ENCODE peak calls at places on chromosomes 11 and 22, in ten cellular contexts. E, U, M, J, O, V, Y, F, S and H are unnamed samples.

GRCh38 chr11:12280199-12280837 is 97.1 kb upstream of the PARVA start:
- DNase-seq in S (no peak), J (no peak), Y (no peak), O (no peak), F (no peak), V (no peak), U (no peak), M (no peak), E (no peak), H (no peak)

GRCh38 chr11:132032555-132032954 is 662.1 kb downstream of the NTM start:
- DNase-seq in E (no peak), M (peak), S (no peak), Y (no peak), F (peak), J (no peak), U (peak), O (no peak), V (peak), H (peak)

GRCh38 chr11:119538748-119539147 is 115.8 kb upstream of the THY1 start:
- DNase-seq in O (peak), F (no peak), V (peak), U (no peak), E (no peak), M (peak), Y (no peak), J (no peak), S (peak), H (peak)

GRCh38 chr11:75495749-75496641 is 29.7 kb downstream of the GDPD5 start:
- DNase-seq in U (no peak), E (no peak), S (no peak), Y (no peak), F (no peak), J (no peak), O (no peak), V (no peak), M (no peak), H (no peak)

GRCh38 chr22:37008365-37008764 is 10.9 kb downstream of the TST start:
- DNase-seq in J (no peak), Y (no peak), E (no peak), U (no peak), F (no peak), V (no peak), O (no peak), M (no peak), S (no peak), H (no peak)

GRCh38 chr22:42162728-42163489 is 32.3 kb upstream of the CYP2D6 start:
- DNase-seq in V (no peak), M (no peak), F (no peak), O (no peak), Y (no peak), E (no peak), J (no peak), S (no peak), U (no peak), H (no peak)

GRCh38 chr11:69435161-69435990 is 46.1 kb upstream of the LINC01488 start:
- DNase-seq in O (peak), E (no peak), M (no peak), Y (no peak), S (no peak), J (no peak), U (no peak), F (no peak), V (no peak), H (no peak)

GRCh38 chr11:130634981-130635473 is 186.6 kb downstream of the ADAMTS15 start:
- DNase-seq in O (no peak), S (peak), E (peak), U (no peak), F (peak), M (peak), Y (no peak), J (peak), V (no peak), H (no peak)

GRCh38 chr11:87870081-87870480 is 305.2 kb downstream of the RAB38 start:
- DNase-seq in E (no peak), Y (no peak), F (peak), U (no peak), S (no peak), V (no peak), J (no peak), O (no peak), M (no peak), H (peak)

GRCh38 chr22:28075260-28075981 is 156.4 kb upstream of the PITPNB start:
- DNase-seq in M (peak), V (peak), Y (no peak), S (peak), E (peak), O (no peak), U (peak), F (peak), J (no peak), H (peak)

GRCh38 chr11:134359646-134360045 is 27.9 kb downstream of the GLB1L2 start:
- DNase-seq in O (no peak), F (no peak), V (no peak), U (no peak), J (no peak), S (no peak), M (no peak), Y (no peak), E (no peak), H (no peak)

GRCh38 chr11:63502252-63502820 is 3.5 kb upstream of the LGALS12 start:
- DNase-seq in E (no peak), U (no peak), Y (no peak), J (peak), S (no peak), V (no peak), O (no peak), M (no peak), F (no peak), H (no peak)

GRCh38 chr11:29484548-29484947 is 532.3 kb downstream of the KCNA4 start:
- DNase-seq in S (no peak), Y (no peak), J (no peak), E (no peak), F (no peak), M (peak), U (no peak), O (no peak), V (no peak), H (no peak)

GRCh38 chr22:30609260-30610185 is 2.5 kb downstream of the TCN2 start:
- DNase-seq in S (peak), E (peak), O (no peak), V (peak), Y (peak), U (peak), J (peak), M (peak), F (peak), H (peak)

GRCh38 chr22:37968452-37969251 is 15.2 kb downstream of the POLR2F start:
- DNase-seq in U (no peak), O (no peak), M (no peak), Y (no peak), V (no peak), F (no peak), S (no peak), E (no peak), J (no peak), H (no peak)

GRCh38 chr11:57456960-57457642 is 3.2 kb upstream of the RTN4RL2 start:
- DNase-seq in E (peak), U (peak), M (peak), Y (peak), O (peak), J (peak), S (peak), F (peak), V (peak), H (peak)

GRCh38 chr11:57457643-57458023 is 2.7 kb upstream of the RTN4RL2 start:
- DNase-seq in O (no peak), Y (no peak), M (no peak), J (no peak), E (no peak), V (no peak), S (no peak), U (no peak), F (no peak), H (no peak)

GRCh38 chr11:57458410-57459111 is 1.8 kb upstream of the RTN4RL2 start:
- DNase-seq in M (peak), F (peak), E (peak), Y (peak), J (peak), S (peak), O (peak), U (no peak), V (peak), H (peak)

GRCh38 chr11:57459112-57460016 is 964 bp upstream of the RTN4RL2 start:
- DNase-seq in S (no peak), O (no peak), E (no peak), M (no peak), J (no peak), V (no peak), F (no peak), U (no peak), Y (peak), H (no peak)

DNA sequence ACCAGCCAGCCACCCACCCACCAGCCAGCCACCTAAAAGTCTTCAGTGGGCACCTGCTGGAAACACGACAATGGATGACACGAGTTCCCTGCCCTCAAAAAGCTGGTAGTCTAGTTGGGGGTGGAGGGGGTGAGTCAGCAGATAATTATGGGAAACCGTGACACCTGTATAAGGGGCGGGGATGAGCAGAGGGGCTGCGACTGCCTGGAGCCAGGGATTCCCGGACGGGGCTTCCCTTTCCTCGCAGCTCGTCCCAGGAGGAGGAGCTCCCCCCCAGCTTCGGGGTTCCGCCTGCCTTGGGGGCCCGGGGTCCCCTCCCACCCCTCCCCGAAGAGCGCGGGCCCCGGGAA is 2.3 kb upstream of the RTN4RL2 start:
- DNase-seq in O (no peak), V (no peak), Y (no peak), E (no peak), M (no peak), J (no peak), S (no peak), U (no peak), F (no peak), H (no peak)
- H3K4me3 ChIP-seq in O (peak), V (peak), Y (peak), E (peak), M (no peak), J (peak), S (peak), U (no peak), F (no peak), H (no peak)

GRCh38 chr11:106137758-106138157 is 60.3 kb downstream of the AASDHPPT start:
- DNase-seq in F (no peak), U (no peak), S (no peak), O (no peak), E (no peak), Y (no peak), V (no peak), M (no peak), J (no peak), H (no peak)

GRCh38 chr11:106131998-106132397 is 54.5 kb downstream of the AASDHPPT start:
- DNase-seq in J (no peak), Y (no peak), V (no peak), S (no peak), U (no peak), E (no peak), F (no peak), M (no peak), O (no peak), H (no peak)

GRCh38 chr11:106132582-106133354 is 55.3 kb downstream of the AASDHPPT start:
- DNase-seq in O (no peak), J (no peak), M (no peak), F (no peak), V (no peak), U (no peak), S (no peak), Y (no peak), E (no peak), H (no peak)

GRCh38 chr11:106137061-106137460 is 59.6 kb downstream of the AASDHPPT start:
- DNase-seq in J (no peak), S (no peak), Y (no peak), F (no peak), U (no peak), E (no peak), O (no peak), V (no peak), M (no peak), H (no peak)

DNA sequence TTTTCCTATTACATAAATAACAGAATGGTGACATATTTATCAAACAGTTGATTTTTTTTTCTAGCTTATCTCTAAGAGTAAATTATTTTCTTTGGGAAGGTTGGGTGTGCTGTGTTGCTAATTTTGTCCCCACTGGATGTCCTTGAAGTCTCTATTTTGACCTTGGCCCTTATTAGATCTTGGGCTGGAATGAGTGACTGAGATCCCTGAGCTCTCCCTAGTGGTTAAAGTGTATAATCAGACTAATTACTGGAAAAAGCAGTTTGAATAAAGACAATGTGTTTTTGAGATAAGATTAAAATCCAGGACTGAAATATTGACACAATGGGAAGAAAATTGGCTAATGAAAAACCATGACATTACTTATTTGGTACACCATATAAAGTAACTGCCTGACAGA is 56.1 kb downstream of the AASDHPPT start:
- DNase-seq in U (no peak), Y (no peak), S (no peak), V (no peak), J (peak), E (no peak), M (peak), O (no peak), F (no peak), H (peak)
- TF ChIP-seq CTCF in U (peak), Y (peak), S (no peak), V (peak), J (peak), E (no peak), M (peak), O (no peak), F (peak), H (peak)

DNA sequence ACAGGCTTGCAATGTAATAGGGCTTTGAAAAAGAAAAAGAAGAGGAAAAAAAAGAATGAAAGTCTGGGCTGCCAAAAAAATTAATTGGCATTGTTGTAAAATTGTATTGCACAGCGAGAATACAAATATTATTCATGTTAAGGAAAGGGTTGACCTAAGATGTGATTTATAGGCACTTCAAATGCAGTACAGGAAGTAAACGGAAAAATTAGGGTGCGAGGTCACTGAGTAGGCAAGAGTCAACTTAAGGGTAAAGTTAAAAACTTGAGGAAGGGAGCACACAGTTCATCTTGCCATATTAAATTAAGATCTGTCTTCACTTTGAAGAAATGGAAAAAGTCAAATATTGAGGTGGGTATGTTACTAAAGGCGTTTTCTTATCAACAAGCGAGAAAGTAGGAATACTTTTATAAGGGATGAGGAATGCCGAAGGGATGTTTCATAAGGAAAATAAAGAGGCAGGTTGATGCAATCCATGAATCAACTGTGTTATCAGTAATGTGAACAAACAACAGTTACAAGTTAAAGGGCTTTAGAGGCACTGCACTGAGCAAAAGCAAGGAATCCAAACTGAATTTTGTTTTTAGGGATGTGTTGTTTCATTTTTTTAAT is 123.0 kb downstream of the WT1 start:
- DNase-seq in M (peak), U (no peak), F (peak), S (no peak), E (no peak), O (no peak), J (no peak), V (peak), Y (no peak), H (peak)
- H3K4me3 ChIP-seq in M (peak), U (no peak), F (no peak), S (no peak), E (no peak), O (no peak), J (no peak), V (no peak), Y (no peak), H (no peak)

DNA sequence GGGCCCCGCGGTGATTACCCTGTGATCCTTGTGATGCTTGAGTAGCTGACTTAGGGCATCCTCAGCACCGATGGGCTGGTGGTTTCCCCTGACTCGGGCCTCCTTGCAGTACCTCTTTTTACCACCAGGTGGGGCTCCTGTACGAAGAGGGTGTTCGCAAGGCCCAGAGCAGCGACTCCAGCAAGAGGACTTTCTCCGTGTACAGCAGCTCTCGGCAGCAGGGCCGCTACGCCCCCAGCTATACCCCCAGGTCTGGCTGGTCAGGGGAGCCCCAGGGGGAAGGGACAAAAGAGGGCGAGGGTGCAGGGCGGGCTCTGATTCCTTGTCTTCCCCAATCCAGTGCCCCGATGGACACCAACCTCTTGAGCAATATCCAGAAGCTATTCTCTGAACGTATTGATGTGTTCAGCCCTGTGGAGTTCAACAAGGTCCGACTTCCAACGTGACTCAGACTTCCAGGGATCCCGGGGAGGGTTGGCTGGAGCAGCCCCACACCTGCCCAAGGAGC is 1.3 kb upstream of the TM7SF2 start:
- DNase-seq in F (peak), O (peak), U (peak), V (peak), M (peak), Y (peak), J (peak), E (peak), S (peak), H (peak)
- TF ChIP-seq CTCF in F (peak), O (peak), U (peak), V (peak), M (peak), Y (peak), J (peak), E (peak), S (peak), H (peak)

DNA sequence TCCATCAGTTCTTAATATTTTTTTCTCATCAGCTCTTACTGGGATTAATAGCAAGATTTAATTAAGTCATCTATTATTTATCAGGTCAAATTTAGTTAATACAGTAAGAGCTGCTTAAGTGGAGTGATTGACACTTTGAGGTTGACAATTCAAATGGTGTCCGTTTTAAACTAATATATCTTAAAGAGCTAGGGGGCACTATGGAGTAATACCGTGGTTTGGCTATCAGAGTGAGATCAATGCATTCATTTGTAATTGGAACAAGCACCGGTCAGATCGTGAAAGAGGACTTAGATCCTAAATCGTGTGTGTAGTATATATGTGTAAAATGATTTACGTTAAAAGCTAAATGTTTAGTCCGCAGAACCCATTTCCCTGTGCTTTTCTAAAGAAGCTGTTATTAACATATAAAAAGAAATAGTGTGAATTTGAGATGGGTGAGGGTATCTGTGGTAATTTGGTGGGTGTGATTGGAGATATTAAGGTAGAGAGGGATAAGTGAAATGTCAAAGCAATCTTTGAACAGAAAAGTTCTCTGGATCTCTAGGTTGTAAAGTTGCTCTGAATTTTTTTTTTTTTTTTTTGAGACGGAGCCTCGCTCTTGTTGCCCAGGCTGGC is 2.3 kb downstream of the SIK2 start:
- DNase-seq in Y (no peak), J (peak), E (no peak), O (no peak), U (no peak), M (peak), F (peak), S (no peak), V (peak), H (peak)
- H3K4me3 ChIP-seq in Y (no peak), J (peak), E (peak), O (peak), U (peak), M (peak), F (peak), S (no peak), V (peak), H (peak)

GRCh38 chr11:58900479-58901420 is 38.5 kb upstream of the GLYATL1 start:
- DNase-seq in O (peak), M (peak), V (peak), Y (peak), J (peak), F (peak), U (peak), E (peak), S (peak), H (peak)
- TF ChIP-seq CTCF in O (peak), M (peak), V (peak), Y (peak), J (peak), F (peak), U (peak), E (peak), S (no peak), H (peak)